ENCODE peak calls at places on chromosomes 1 and 21, in ten cellular contexts. X is heart left ventricle, Z is mammary epithelial cell, P is pancreas, E is brain microvascular endothelial cell, H is dorsolateral prefrontal cortex, J is A549, T is neural progenitor cell, M is tibial artery, O is AG04450. N is an unnamed sample.

GRCh38 chr21:38955495-38955894 is 149.8 kb downstream of the ETS2 start:
- DNase-seq in X (peak), M (no peak), T (no peak), E (peak), Z (peak), J (no peak), P (no peak), H (no peak), O (no peak), N (peak)

GRCh38 chr1:9465640-9466039 is 73.6 kb upstream of the SLC25A33 start:
- DNase-seq in M (no peak), Z (no peak), O (no peak), T (no peak), X (no peak), E (no peak), J (no peak), H (no peak), P (no peak), N (no peak)

GRCh38 chr1:201190624-201191051 is at the start of gene IGFN1:
- DNase-seq in O (no peak), T (peak), H (no peak), X (no peak), E (no peak), Z (no peak), J (no peak), P (no peak), M (no peak), N (no peak)

GRCh38 chr1:26378088-26378878 is 5.7 kb upstream of the ZNF683 start:
- DNase-seq in O (peak), E (peak), H (no peak), P (no peak), X (peak), Z (peak), M (no peak), T (no peak), J (peak), N (peak)

GRCh38 chr1:112264553-112264952 is 131.5 kb upstream of the CTTNBP2NL start:
- DNase-seq in Z (no peak), E (no peak), M (peak), H (no peak), T (no peak), O (no peak), P (no peak), X (no peak), J (no peak), N (no peak)

GRCh38 chr1:41665962-41666917 is 181.8 kb upstream of the EDN2 start:
- DNase-seq in H (no peak), Z (no peak), M (no peak), T (no peak), O (no peak), J (no peak), P (peak), X (no peak), E (no peak), N (no peak)

GRCh38 chr1:229454056-229454455 is 20.2 kb upstream of the ACTA1 start:
- DNase-seq in T (no peak), J (no peak), M (no peak), X (no peak), E (no peak), Z (no peak), O (no peak), H (no peak), P (no peak), N (no peak)

GRCh38 chr1:101797722-101798121 is 199.0 kb downstream of the OLFM3 start:
- DNase-seq in Z (no peak), M (no peak), J (no peak), P (no peak), X (no peak), T (no peak), H (no peak), O (no peak), E (no peak), N (no peak)

GRCh38 chr1:205248793-205249601 is 21.3 kb downstream of the TMCC2 start:
- DNase-seq in M (peak), H (peak), X (no peak), O (peak), Z (no peak), J (no peak), P (peak), E (no peak), T (no peak), N (no peak)

GRCh38 chr1:90694846-90695245 is 22.3 kb downstream of the BARHL2 start:
- DNase-seq in J (no peak), Z (no peak), X (no peak), H (no peak), P (no peak), T (no peak), M (no peak), O (no peak), E (no peak), N (no peak)
- TF ChIP-seq CTCF in J (no peak), Z (no peak), X (no peak), H (no peak), P (no peak), T (no peak), M (no peak), O (no peak), E (no peak), N (no peak)

GRCh38 chr1:171251741-171252300 is 3.5 kb downstream of the FMO1 start:
- DNase-seq in J (peak), P (no peak), E (peak), X (no peak), M (no peak), T (peak), Z (no peak), H (no peak), O (no peak), N (peak)

GRCh38 chr1:171248309-171248708 is at the start of gene FMO1:
- DNase-seq in T (no peak), H (no peak), Z (no peak), O (no peak), E (no peak), M (no peak), J (no peak), X (no peak), P (no peak), N (no peak)

GRCh38 chr1:171252482-171252881 is 4.2 kb downstream of the FMO1 start:
- DNase-seq in M (no peak), P (no peak), H (no peak), J (no peak), E (no peak), Z (no peak), O (no peak), X (no peak), T (peak), N (no peak)

GRCh38 chr1:171250263-171250662 is 2.0 kb downstream of the FMO1 start:
- DNase-seq in E (no peak), Z (no peak), T (no peak), O (no peak), X (no peak), J (no peak), M (no peak), P (no peak), H (no peak), N (no peak)

GRCh38 chr1:171251042-171251740 is 2.9 kb downstream of the FMO1 start:
- DNase-seq in T (peak), E (peak), O (no peak), M (no peak), X (no peak), Z (peak), H (no peak), P (no peak), J (no peak), N (peak)
- H3K27ac ChIP-seq in T (no peak), E (no peak), O (no peak), M (no peak), X (no peak), Z (peak), H (no peak), P (no peak), J (peak), N (no peak)

GRCh38 chr1:234865171-234866006 is 255.4 kb upstream of the IRF2BP2 start:
- DNase-seq in E (no peak), M (no peak), P (no peak), T (no peak), J (no peak), Z (no peak), H (no peak), X (no peak), O (no peak), N (no peak)
- TF ChIP-seq CTCF in E (no peak), M (no peak), P (no peak), T (no peak), J (no peak), Z (no peak), H (no peak), X (no peak), O (no peak), N (no peak)

DNA sequence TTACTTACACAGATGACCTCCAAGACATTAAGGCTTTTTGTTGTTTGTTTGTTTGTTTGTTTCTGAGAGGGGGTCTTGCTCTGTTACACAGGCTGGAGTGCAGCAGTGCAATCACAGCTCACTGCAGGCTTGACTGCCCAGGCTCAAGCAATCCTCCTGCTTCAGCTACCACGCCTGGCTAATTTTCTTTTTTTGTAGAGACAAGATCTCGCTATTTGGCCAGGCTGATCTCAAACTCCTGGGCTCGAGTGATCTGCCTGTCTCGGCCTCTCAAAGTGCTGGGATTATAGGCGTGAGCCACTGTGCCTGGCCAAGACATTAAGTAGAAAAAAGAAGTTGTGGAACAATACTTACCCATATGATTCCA is 30.2 kb upstream of the ID3 start:
- DNase-seq in P (no peak), T (peak), O (no peak), M (no peak), Z (no peak), X (no peak), J (no peak), E (no peak), H (no peak), N (no peak)
- H3K27ac ChIP-seq in P (no peak), T (no peak), O (no peak), M (no peak), Z (peak), X (peak), J (peak), E (no peak), H (no peak), N (peak)

GRCh38 chr1:39136635-39137034 is 67.9 kb upstream of the MACF1 start:
- DNase-seq in P (no peak), M (no peak), T (no peak), O (no peak), H (no peak), X (no peak), Z (no peak), J (no peak), E (no peak), N (no peak)
- TF ChIP-seq CTCF in P (no peak), M (no peak), T (no peak), O (no peak), H (peak), X (no peak), Z (no peak), J (peak), E (no peak), N (no peak)

GRCh38 chr1:177737456-177737855 is 232.4 kb downstream of the SEC16B start:
- DNase-seq in M (no peak), O (no peak), X (no peak), P (no peak), Z (no peak), J (no peak), T (no peak), H (no peak), E (no peak), N (no peak)
- H3K27ac ChIP-seq in M (no peak), O (no peak), X (no peak), P (no peak), Z (no peak), J (no peak), T (no peak), H (no peak), E (no peak), N (no peak)

GRCh38 chr21:45354970-45355369 is 50.0 kb upstream of the COL18A1 start:
- DNase-seq in T (no peak), M (no peak), X (no peak), J (no peak), H (no peak), Z (no peak), E (no peak), P (no peak), O (no peak), N (no peak)
- TF ChIP-seq CTCF in T (no peak), M (no peak), X (no peak), J (no peak), H (no peak), Z (no peak), E (peak), P (no peak), O (peak), N (no peak)

GRCh38 chr1:246690100-246690499 is 34.1 kb upstream of the SCCPDH start:
- DNase-seq in Z (no peak), J (no peak), X (no peak), M (no peak), E (no peak), T (no peak), P (no peak), H (no peak), O (no peak), N (no peak)
- H3K27ac ChIP-seq in Z (no peak), J (peak), X (peak), M (no peak), E (no peak), T (no peak), P (no peak), H (no peak), O (no peak), N (no peak)

GRCh38 chr1:178093958-178094751 is at the start of gene RASAL2:
- DNase-seq in H (peak), X (peak), E (peak), P (peak), Z (peak), J (peak), M (peak), T (peak), O (no peak), N (peak)
- TF ChIP-seq CTCF in H (peak), X (no peak), E (peak), P (no peak), Z (peak), J (no peak), M (no peak), T (peak), O (peak), N (peak)

GRCh38 chr1:21904475-21904724 is 32.7 kb downstream of the HSPG2 start:
- DNase-seq in J (no peak), X (no peak), O (no peak), P (no peak), M (no peak), H (no peak), T (no peak), E (no peak), Z (no peak), N (no peak)
- H3K27ac ChIP-seq in J (peak), X (peak), O (no peak), P (peak), M (peak), H (no peak), T (no peak), E (peak), Z (peak), N (peak)